ENCODE peak calls at places on chromosomes 4 and X, in five cellular contexts. One of them, this sample, is unnamed.
A peak's percentile ranks its signal among the peaks of the same experiment; 100 is the strongest.

GRCh38 chr4:72318771-72319170 is 250.2 kb downstream of the ADAMTS3 start:
- DNase-seq in AG09309: no peak
- DNase-seq in Calu3: no peak
- DNase-seq in progenitor cell of endocrine pancreas: no peak
- DNase-seq in BE2C: no peak
- DNase-seq in this sample: no peak

GRCh38 chrX:149272690-149273463 is 232.2 kb downstream of the IDS start:
- DNase-seq in Calu3: no peak
- DNase-seq in AG09309: no peak
- DNase-seq in BE2C: no peak
- DNase-seq in progenitor cell of endocrine pancreas: no peak
- DNase-seq in this sample: no peak

GRCh38 chr4:144695721-144696120 is 49.8 kb downstream of the HHIP start:
- DNase-seq in progenitor cell of endocrine pancreas: no peak
- DNase-seq in AG09309: no peak
- DNase-seq in Calu3: no peak
- DNase-seq in BE2C: no peak
- DNase-seq in this sample: no peak

GRCh38 chr4:73772353-73772752 is 32.0 kb downstream of the CXCL8 start:
- DNase-seq in progenitor cell of endocrine pancreas: no peak
- DNase-seq in BE2C: no peak
- DNase-seq in Calu3: no peak
- DNase-seq in AG09309: no peak
- DNase-seq in this sample: no peak

GRCh38 chrX:24837966-24838365 is 144.2 kb downstream of the POLA1 start:
- DNase-seq in AG09309: no peak
- DNase-seq in BE2C: no peak
- DNase-seq in progenitor cell of endocrine pancreas: no peak
- DNase-seq in Calu3: no peak
- DNase-seq in this sample: no peak

GRCh38 chr4:85734446-85734845 is 259.5 kb downstream of the ARHGAP24 start:
- DNase-seq in progenitor cell of endocrine pancreas: no peak
- DNase-seq in AG09309: no peak
- DNase-seq in BE2C: peak; percentile 14
- DNase-seq in Calu3: no peak
- DNase-seq in this sample: no peak

GRCh38 chrX:53237056-53237455 is 12.0 kb upstream of the KDM5C start:
- DNase-seq in BE2C: no peak
- DNase-seq in Calu3: no peak
- DNase-seq in progenitor cell of endocrine pancreas: no peak
- DNase-seq in AG09309: no peak
- DNase-seq in this sample: peak; percentile 35

GRCh38 chr4:185839204-185839712 is 27.3 kb upstream of the SORBS2 start:
- DNase-seq in Calu3: peak; percentile 45
- DNase-seq in AG09309: peak; percentile 81
- DNase-seq in BE2C: no peak
- DNase-seq in progenitor cell of endocrine pancreas: no peak
- DNase-seq in this sample: no peak

DNA sequence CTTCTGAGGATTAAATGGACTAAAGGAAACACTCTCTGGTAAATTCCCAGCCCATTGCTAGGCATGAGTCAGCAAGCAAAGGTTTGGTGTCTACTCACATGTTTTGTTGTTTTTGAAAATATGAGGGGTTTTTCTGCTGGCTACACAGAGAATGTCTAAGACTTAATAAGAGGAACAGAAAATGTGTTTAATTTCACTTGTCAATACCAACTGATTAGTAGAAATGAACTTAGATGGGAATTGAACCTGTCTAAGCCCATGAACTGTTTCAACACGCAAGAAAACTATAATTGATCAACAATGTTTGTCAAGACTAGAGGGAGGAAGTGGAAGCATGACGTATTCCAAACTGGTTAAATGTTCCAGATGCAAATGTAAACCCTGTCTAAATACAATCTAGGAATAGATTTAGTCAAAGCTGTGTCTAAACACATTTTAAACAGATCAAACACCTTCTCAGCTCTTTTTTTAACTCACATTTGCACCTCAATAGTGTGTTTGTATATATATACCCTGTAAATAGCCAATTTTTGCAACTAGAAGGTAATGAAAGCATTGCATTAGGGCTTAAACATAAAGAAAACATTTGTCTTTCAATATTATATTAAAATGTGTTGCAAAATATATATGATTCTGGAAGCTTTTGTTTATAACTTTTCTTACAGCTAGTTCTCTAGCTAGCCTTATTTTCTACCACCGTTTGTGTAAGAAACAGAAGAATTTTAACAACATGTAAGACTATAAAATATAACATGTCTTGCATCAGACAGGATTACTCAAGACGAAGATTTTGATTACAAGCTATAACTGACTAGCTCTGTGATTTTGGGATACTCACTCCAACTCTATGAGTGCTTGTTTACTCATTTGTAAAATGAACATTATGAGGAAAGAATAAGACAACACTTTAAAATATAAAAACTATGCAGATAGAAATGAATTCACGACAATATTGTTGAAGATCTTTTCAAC is 607.8 kb downstream of the FSTL5 start:
- DNase-seq in AG09309: peak; percentile 43
- DNase-seq in Calu3: no peak
- DNase-seq in BE2C: no peak
- DNase-seq in progenitor cell of endocrine pancreas: no peak
- DNase-seq in this sample: no peak
- TF ChIP-seq CTCF in AG09309: no peak
- TF ChIP-seq CTCF in Calu3: no peak
- TF ChIP-seq CTCF in BE2C: no peak
- TF ChIP-seq CTCF in progenitor cell of endocrine pancreas: no peak
- TF ChIP-seq CTCF in this sample: no peak

GRCh38 chrX:104307341-104307740 is 52.6 kb upstream of the ESX1 start:
- DNase-seq in BE2C: no peak
- DNase-seq in AG09309: no peak
- DNase-seq in Calu3: no peak
- DNase-seq in progenitor cell of endocrine pancreas: no peak
- DNase-seq in this sample: no peak

GRCh38 chrX:104310657-104311056 is 55.9 kb upstream of the ESX1 start:
- DNase-seq in progenitor cell of endocrine pancreas: no peak
- DNase-seq in Calu3: no peak
- DNase-seq in BE2C: no peak
- DNase-seq in AG09309: no peak
- DNase-seq in this sample: no peak

GRCh38 chrX:104306180-104306579 is 51.4 kb upstream of the ESX1 start:
- DNase-seq in BE2C: no peak
- DNase-seq in AG09309: no peak
- DNase-seq in progenitor cell of endocrine pancreas: no peak
- DNase-seq in Calu3: no peak
- DNase-seq in this sample: no peak

GRCh38 chrX:104309169-104309568 is 54.4 kb upstream of the ESX1 start:
- DNase-seq in Calu3: no peak
- DNase-seq in BE2C: no peak
- DNase-seq in progenitor cell of endocrine pancreas: no peak
- DNase-seq in AG09309: no peak
- DNase-seq in this sample: no peak

GRCh38 chrX:104310084-104310483 is 55.4 kb upstream of the ESX1 start:
- DNase-seq in progenitor cell of endocrine pancreas: no peak
- DNase-seq in AG09309: no peak
- DNase-seq in BE2C: no peak
- DNase-seq in Calu3: no peak
- DNase-seq in this sample: no peak
- TF ChIP-seq CTCF in progenitor cell of endocrine pancreas: peak; percentile 13
- TF ChIP-seq CTCF in AG09309: peak; percentile 50
- TF ChIP-seq CTCF in BE2C: peak; percentile 15
- TF ChIP-seq CTCF in Calu3: no peak
- TF ChIP-seq CTCF in this sample: peak; percentile 49

DNA sequence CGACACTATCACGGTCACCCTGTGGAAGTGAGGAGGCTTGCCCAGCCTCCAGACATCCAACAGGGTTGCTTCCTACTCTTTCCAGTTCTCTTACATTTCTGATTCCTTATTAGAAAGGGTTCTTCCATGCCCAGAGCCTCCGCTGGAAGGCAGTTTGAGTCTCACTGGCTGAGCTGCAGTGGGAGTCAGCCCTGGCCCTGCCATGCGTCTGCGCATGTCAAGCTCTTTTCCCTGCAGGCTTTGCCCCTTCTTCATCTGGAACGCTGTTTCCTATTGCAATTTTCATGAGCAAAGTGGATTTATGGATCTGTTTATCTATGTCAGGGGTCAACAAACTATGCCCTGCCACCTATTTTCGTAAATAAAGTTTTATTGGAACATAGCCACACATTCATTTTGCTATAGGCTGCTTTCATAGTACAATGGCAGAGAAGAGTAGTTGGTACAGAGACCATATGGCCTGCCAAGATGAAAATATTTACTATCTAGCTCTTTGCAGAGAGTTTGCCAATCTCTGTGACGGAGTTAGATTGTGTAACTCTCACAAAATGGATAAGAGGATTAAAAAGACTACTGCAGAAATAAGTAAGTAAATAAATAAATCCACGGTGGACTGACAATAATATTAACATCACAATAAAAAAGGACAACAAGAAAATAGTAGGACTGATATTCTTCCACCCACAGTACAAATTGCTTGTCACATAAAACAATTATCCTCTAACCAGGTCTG is 3.9 kb upstream of the CHRNA9 start:
- DNase-seq in AG09309: no peak
- DNase-seq in BE2C: peak; percentile 28
- DNase-seq in progenitor cell of endocrine pancreas: no peak
- DNase-seq in Calu3: no peak
- DNase-seq in this sample: no peak
- TF ChIP-seq CTCF in AG09309: no peak
- TF ChIP-seq CTCF in BE2C: no peak
- TF ChIP-seq CTCF in progenitor cell of endocrine pancreas: no peak
- TF ChIP-seq CTCF in Calu3: no peak
- TF ChIP-seq CTCF in this sample: no peak

GRCh38 chr4:105895609-105896460 is 564 bp downstream of the NPNT start:
- DNase-seq in Calu3: peak; percentile 53
- DNase-seq in progenitor cell of endocrine pancreas: peak; percentile 27
- DNase-seq in BE2C: peak; percentile 29
- DNase-seq in AG09309: no peak
- DNase-seq in this sample: no peak
- TF ChIP-seq CTCF in Calu3: no peak
- TF ChIP-seq CTCF in progenitor cell of endocrine pancreas: peak; percentile 53
- TF ChIP-seq CTCF in BE2C: no peak
- TF ChIP-seq CTCF in AG09309: no peak
- TF ChIP-seq CTCF in this sample: no peak

DNA sequence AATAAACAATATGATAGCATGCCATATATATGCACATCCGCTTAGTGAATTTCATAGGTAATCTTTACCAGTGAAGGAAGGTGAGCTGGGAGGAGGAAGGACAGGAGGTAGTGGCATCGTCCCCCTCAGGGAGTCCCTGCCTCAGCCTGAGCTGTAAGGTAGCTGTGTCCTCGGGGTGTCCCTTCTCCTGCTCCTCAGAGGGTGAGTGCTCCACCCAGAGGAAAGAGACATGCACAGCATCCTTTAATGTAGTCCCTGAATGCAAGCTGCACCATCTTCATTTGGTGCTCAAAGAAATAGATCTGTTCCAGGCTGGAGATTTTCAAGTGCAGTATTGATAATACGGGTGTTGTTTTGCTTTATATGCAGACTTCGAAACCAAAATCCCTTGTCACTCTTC is 330.4 kb upstream of the SFRP2 start:
- DNase-seq in AG09309: no peak
- DNase-seq in BE2C: no peak
- DNase-seq in progenitor cell of endocrine pancreas: no peak
- DNase-seq in Calu3: peak; percentile 7
- DNase-seq in this sample: no peak
- TF ChIP-seq CTCF in AG09309: no peak
- TF ChIP-seq CTCF in BE2C: peak; percentile 37
- TF ChIP-seq CTCF in progenitor cell of endocrine pancreas: no peak
- TF ChIP-seq CTCF in Calu3: no peak
- TF ChIP-seq CTCF in this sample: no peak

GRCh38 chr4:122762966-122763716 is 30.6 kb downstream of the BBS12 start:
- DNase-seq in Calu3: no peak
- DNase-seq in progenitor cell of endocrine pancreas: no peak
- DNase-seq in BE2C: no peak
- DNase-seq in AG09309: no peak
- DNase-seq in this sample: no peak

GRCh38 chr4:122762520-122762919 is 30.0 kb downstream of the BBS12 start:
- DNase-seq in AG09309: no peak
- DNase-seq in BE2C: no peak
- DNase-seq in progenitor cell of endocrine pancreas: no peak
- DNase-seq in Calu3: no peak
- DNase-seq in this sample: no peak

GRCh38 chr4:122758033-122758432 is 25.5 kb downstream of the BBS12 start:
- DNase-seq in AG09309: no peak
- DNase-seq in progenitor cell of endocrine pancreas: no peak
- DNase-seq in Calu3: no peak
- DNase-seq in BE2C: no peak
- DNase-seq in this sample: no peak

GRCh38 chr4:122755675-122756074 is 23.2 kb downstream of the BBS12 start:
- DNase-seq in progenitor cell of endocrine pancreas: no peak
- DNase-seq in AG09309: no peak
- DNase-seq in Calu3: no peak
- DNase-seq in BE2C: no peak
- DNase-seq in this sample: no peak

GRCh38 chr4:122759639-122760310 is 27.3 kb downstream of the BBS12 start:
- DNase-seq in progenitor cell of endocrine pancreas: no peak
- DNase-seq in AG09309: no peak
- DNase-seq in Calu3: no peak
- DNase-seq in BE2C: no peak
- DNase-seq in this sample: no peak
- TF ChIP-seq CTCF in progenitor cell of endocrine pancreas: peak; percentile 34
- TF ChIP-seq CTCF in AG09309: peak; percentile 49
- TF ChIP-seq CTCF in Calu3: no peak
- TF ChIP-seq CTCF in BE2C: peak; percentile 28
- TF ChIP-seq CTCF in this sample: no peak

GRCh38 chrX:7131621-7132020 is 15.9 kb upstream of the STS start:
- DNase-seq in BE2C: no peak
- DNase-seq in AG09309: no peak
- DNase-seq in progenitor cell of endocrine pancreas: no peak
- DNase-seq in Calu3: no peak
- DNase-seq in this sample: no peak

GRCh38 chrX:7133036-7133412 is 14.5 kb upstream of the STS start:
- DNase-seq in BE2C: no peak
- DNase-seq in Calu3: peak; percentile 32
- DNase-seq in AG09309: no peak
- DNase-seq in progenitor cell of endocrine pancreas: no peak
- DNase-seq in this sample: no peak

GRCh38 chrX:7127058-7127457 is 20.5 kb upstream of the STS start:
- DNase-seq in Calu3: no peak
- DNase-seq in progenitor cell of endocrine pancreas: no peak
- DNase-seq in AG09309: no peak
- DNase-seq in BE2C: no peak
- DNase-seq in this sample: no peak

DNA sequence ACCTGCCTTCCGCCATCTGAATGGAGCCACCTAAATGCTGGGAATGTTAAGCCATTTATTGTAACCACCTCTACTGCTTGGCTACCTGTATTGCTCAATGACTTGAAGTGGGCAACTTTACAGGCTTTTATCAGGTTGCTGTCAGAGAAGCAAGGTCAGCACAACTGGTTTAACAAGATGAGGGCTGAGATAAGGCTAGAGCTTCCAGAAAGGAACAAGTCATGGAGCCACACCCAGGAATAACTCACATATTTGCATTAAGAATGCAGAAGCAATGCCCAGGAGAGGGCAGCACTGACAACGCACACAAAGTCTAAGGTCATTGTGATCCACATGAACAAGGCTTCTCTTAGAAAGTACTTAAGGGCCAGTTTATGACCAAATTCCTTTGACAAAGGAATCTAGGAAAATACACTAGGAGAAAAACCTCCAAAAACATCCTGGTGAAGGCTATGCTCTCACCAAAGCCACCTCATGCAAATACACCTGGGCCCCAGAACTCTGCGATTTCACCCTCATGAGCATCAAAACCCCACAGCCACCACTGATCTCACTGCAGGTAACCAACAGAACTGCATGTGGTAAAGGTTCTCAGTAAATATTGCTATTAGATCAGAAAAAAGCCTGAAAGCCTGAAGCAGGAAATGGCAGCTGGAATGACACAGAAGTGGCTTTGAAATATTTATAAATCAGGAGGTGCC is 15.0 kb upstream of the STS start:
- DNase-seq in progenitor cell of endocrine pancreas: peak; percentile 17
- DNase-seq in AG09309: peak; percentile 55
- DNase-seq in BE2C: peak; percentile 10
- DNase-seq in Calu3: peak; percentile 81
- DNase-seq in this sample: no peak
- TF ChIP-seq CTCF in progenitor cell of endocrine pancreas: peak; percentile 67
- TF ChIP-seq CTCF in AG09309: peak; percentile 71
- TF ChIP-seq CTCF in BE2C: peak; percentile 45
- TF ChIP-seq CTCF in Calu3: peak; percentile 44
- TF ChIP-seq CTCF in this sample: peak; percentile 8

This sample was measured in D721Med.